ENCODE peak calls at places on chromosomes 7 and 10, in ten cellular contexts. Y is IMR-90; Z is GM23248; J is NCI-H510A treated with DMSO at 0.1 percent for 48 hours; E is KG1; N is fibroblast of lung; B is SK-N-SH; D is ovary; F is effector CD4-positive, alpha-beta T cell; C is H7. R is an unnamed sample.

GRCh38 chr7:12637328-12637727 is 50.1 kb upstream of the ARL4A start:
- DNase-seq in Y (no peak), Z (no peak), J (no peak), E (no peak), N (no peak), B (no peak), D (no peak), F (no peak), C (no peak), R (no peak)

GRCh38 chr10:110141185-110141584 is 66.2 kb upstream of the MXI1 start:
- DNase-seq in Y (peak; percentile 21), Z (peak; percentile 65), J (no peak), E (peak; percentile 48), N (no peak), B (no peak), D (no peak), F (no peak), C (no peak), R (no peak)

GRCh38 chr7:40815512-40815911 is 680.7 kb downstream of the SUGCT start:
- DNase-seq in Y (peak; percentile 81), Z (peak; percentile 94), J (no peak), E (no peak), N (peak; percentile 82), B (no peak), D (no peak), F (no peak), C (no peak), R (no peak)

GRCh38 chr7:42869131-42870020 is 42.5 kb downstream of the C7orf25 start:
- DNase-seq in Y (no peak), Z (peak; percentile 40), J (no peak), E (no peak), N (peak; percentile 45), B (no peak), D (no peak), F (no peak), C (no peak), R (no peak)

GRCh38 chr10:99419688-99420087 is 10.7 kb downstream of the GOT1 start:
- DNase-seq in Y (no peak), Z (no peak), J (no peak), E (no peak), N (no peak), B (no peak), D (no peak), F (no peak), C (no peak), R (no peak)

GRCh38 chr7:50863053-50863452 is 80.4 kb upstream of the GRB10 start:
- DNase-seq in Y (no peak), Z (no peak), J (no peak), E (no peak), N (no peak), B (no peak), D (no peak), F (no peak), C (no peak), R (no peak)

GRCh38 chr10:87973635-87974034 is 110.2 kb downstream of the PTEN start:
- DNase-seq in Y (peak; percentile 59), Z (peak; percentile 39), J (no peak), E (no peak), N (peak; percentile 70), B (no peak), D (no peak), F (no peak), C (no peak), R (no peak)

GRCh38 chr7:42856605-42856987 is 55.3 kb downstream of the C7orf25 start:
- DNase-seq in Y (no peak), Z (peak; percentile 32), J (no peak), E (no peak), N (no peak), B (no peak), D (no peak), F (no peak), C (no peak), R (no peak)

GRCh38 chr10:123301077-123301875 is 147.1 kb downstream of the BUB3 start:
- DNase-seq in Y (no peak), Z (peak; percentile 69), J (peak; percentile 75), E (no peak), N (peak; percentile 84), B (peak; percentile 40), D (no peak), F (no peak), C (peak; percentile 38), R (peak; percentile 84)

GRCh38 chr7:47328392-47329319 is 253.3 kb downstream of the TNS3 start:
- DNase-seq in Y (no peak), Z (no peak), J (no peak), E (no peak), N (no peak), B (no peak), D (no peak), F (no peak), C (no peak), R (no peak)

GRCh38 chr10:60414877-60415585 is 25.4 kb upstream of the ANK3 start:
- DNase-seq in Y (peak; percentile 92), Z (peak; percentile 94), J (no peak), E (no peak), N (peak; percentile 97), B (no peak), D (no peak), F (no peak), C (no peak), R (peak; percentile 83)

GRCh38 chr10:31771345-31771831 is 157.2 kb downstream of the ARHGAP12 start:
- DNase-seq in Y (peak; percentile 70), Z (peak; percentile 90), J (no peak), E (no peak), N (peak; percentile 94), B (no peak), D (no peak), F (no peak), C (no peak), R (no peak)

GRCh38 chr10:5523796-5524574 is 776 bp upstream of the CALML3 start:
- DNase-seq in Y (no peak), Z (no peak), J (no peak), E (no peak), N (no peak), B (no peak), D (peak; percentile 9), F (no peak), C (no peak), R (no peak)

GRCh38 chr7:150406565-150407421 is 27.7 kb downstream of the ZNF775 start:
- DNase-seq in Y (peak; percentile 10), Z (peak; percentile 27), J (no peak), E (no peak), N (no peak), B (no peak), D (no peak), F (no peak), C (peak; percentile 40), R (no peak)

GRCh38 chr7:70178787-70179186 is 580.5 kb downstream of the AUTS2 start:
- DNase-seq in Y (no peak), Z (peak; percentile 89), J (peak; percentile 37), E (no peak), N (peak; percentile 77), B (no peak), D (no peak), F (no peak), C (no peak), R (no peak)